ENCODE peak calls at places on chromosome 6, in seven cellular contexts. H is brain microvascular endothelial cell, Z is pancreas, B is PC-3, R is keratinocyte, D is astrocyte of the spinal cord, T is dorsolateral prefrontal cortex. G is an unnamed sample.

GRCh38 chr6:69663215-69663614 is 133.6 kb downstream of the LMBRD1 start:
- DNase-seq in H (no peak), Z (no peak), B (no peak), R (no peak), D (no peak), T (no peak), G (no peak)

GRCh38 chr6:166112580-166112979 is 55.1 kb downstream of the TBXT start:
- DNase-seq in H (peak), Z (no peak), B (peak), R (no peak), D (peak), T (peak), G (no peak)

GRCh38 chr6:70164556-70164955 is 138.3 kb downstream of the COL9A1 start:
- DNase-seq in H (no peak), Z (no peak), B (no peak), R (no peak), D (no peak), T (no peak), G (no peak)

GRCh38 chr6:53805016-53805415 is 10.2 kb downstream of the LRRC1 start:
- DNase-seq in H (no peak), Z (no peak), B (no peak), R (no peak), D (no peak), T (no peak), G (no peak)

GRCh38 chr6:99592900-99593299 is 13.7 kb upstream of the PRDM13 start:
- DNase-seq in H (no peak), Z (no peak), B (no peak), R (no peak), D (no peak), T (no peak), G (no peak)

GRCh38 chr6:111799576-111800467 is 73.4 kb downstream of the FYN start:
- DNase-seq in H (no peak), Z (no peak), B (no peak), R (no peak), D (no peak), T (no peak), G (no peak)

GRCh38 chr6:44531447-44532015 is 144.0 kb downstream of the CDC5L start:
- DNase-seq in H (no peak), Z (no peak), B (no peak), R (no peak), D (no peak), T (no peak), G (no peak)

GRCh38 chr6:119966484-119966883 is 616.9 kb upstream of the MAN1A1 start:
- DNase-seq in H (no peak), Z (no peak), B (peak), R (no peak), D (no peak), T (no peak), G (no peak)

GRCh38 chr6:87908978-87909802 is 138.5 kb upstream of the SPACA1 start:
- DNase-seq in H (peak), Z (no peak), B (no peak), R (no peak), D (peak), T (no peak), G (no peak)

GRCh38 chr6:155472886-155473285 is 17.2 kb upstream of the NOX3 start:
- DNase-seq in H (no peak), Z (no peak), B (no peak), R (no peak), D (peak), T (no peak), G (no peak)

DNA sequence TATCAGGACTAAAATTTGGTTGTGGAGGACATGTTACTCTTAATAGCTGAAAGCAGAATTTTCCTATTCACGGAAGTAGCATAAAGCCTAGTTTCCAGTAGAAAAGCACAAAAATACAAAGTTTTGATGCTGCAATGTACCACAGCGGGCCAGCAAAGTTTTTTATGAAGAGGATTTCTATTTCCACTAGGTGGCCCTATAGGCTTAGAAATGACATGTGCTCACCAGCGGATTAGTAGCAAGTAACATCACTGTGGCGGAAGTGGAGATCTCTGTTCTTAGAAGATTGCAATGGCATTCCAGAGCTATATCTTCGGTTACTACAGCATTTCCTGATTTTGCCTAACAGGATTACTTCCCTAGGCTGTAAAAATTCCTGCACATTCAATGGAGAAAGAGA is 1219.0 kb upstream of the EYS start:
- DNase-seq in H (peak), Z (no peak), B (peak), R (no peak), D (no peak), T (no peak), G (no peak)
- H3K4me3 ChIP-seq in H (no peak), Z (no peak), B (no peak), R (no peak), D (no peak), T (no peak), G (no peak)

GRCh38 chr6:108565893-108566292 is 5.2 kb downstream of the FOXO3 start:
- DNase-seq in H (no peak), Z (no peak), B (peak), R (no peak), D (peak), T (no peak), G (no peak)
- TF ChIP-seq CTCF in H (no peak), Z (no peak), B (no peak), R (no peak), D (peak), T (peak), G (peak)

DNA sequence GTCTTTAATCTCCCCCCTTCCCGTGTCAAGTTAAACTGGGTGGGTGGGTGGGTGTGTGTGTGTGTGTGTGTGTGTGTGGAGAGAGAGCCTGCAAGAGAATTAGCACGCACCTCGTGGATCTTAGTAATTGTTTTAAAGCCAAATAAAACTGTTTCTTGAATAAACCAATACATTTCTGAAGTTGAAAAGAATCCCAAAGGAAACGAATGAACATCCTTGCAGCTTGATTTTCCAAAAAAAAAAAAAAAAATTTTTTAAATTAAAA is 374 bp upstream of the BICRAL start:
- DNase-seq in H (no peak), Z (no peak), B (no peak), R (no peak), D (peak), T (no peak), G (no peak)
- H3K4me3 ChIP-seq in H (peak), Z (peak), B (peak), R (peak), D (peak), T (peak), G (peak)

GRCh38 chr6:115610646-115611045 is 450.0 kb downstream of the FRK start:
- DNase-seq in H (no peak), Z (no peak), B (no peak), R (no peak), D (no peak), T (no peak), G (no peak)
- TF ChIP-seq CTCF in H (no peak), Z (no peak), B (no peak), R (no peak), D (no peak), T (no peak), G (no peak)

GRCh38 chr6:75217203-75217602 is 11.3 kb upstream of the COL12A1 start:
- DNase-seq in H (peak), Z (no peak), B (peak), R (no peak), D (peak), T (no peak), G (no peak)
- H3K4me3 ChIP-seq in H (no peak), Z (no peak), B (no peak), R (no peak), D (no peak), T (no peak), G (no peak)

DNA sequence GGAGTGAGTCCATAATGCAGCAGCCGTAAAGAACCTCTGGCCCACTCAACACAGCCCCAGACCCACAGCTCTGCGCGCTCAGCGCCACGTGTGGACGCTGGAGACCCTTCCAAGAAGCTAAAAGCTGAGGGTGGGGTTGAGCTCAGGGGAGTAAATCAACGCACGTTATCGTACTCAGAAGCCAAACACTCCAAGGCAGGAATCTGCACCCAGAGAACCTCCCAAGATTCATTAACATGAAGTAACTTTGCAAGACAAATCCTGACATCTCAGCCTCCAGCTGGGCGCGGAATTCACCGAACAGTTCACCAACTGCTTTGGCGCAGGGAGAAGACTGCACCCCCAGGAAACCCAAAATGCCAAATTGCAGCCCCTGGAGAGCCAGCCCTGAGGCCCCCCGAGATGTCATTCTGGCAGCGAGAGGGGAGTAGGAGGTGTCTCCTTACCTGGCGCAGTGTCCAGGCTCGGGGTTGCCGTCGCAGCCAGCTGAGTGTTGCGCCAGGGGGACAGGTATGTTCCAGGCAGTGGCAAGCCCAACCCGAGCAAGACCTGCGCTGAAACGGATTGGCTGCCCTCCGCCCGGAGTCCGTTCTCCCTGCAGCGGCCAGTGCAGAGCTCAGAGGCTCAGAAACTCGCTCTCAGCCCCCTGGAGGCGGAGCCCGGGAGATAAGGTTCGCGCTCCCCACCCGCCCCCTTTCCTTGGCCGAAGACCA is at the start of gene COL21A1:
- DNase-seq in H (no peak), Z (peak), B (peak), R (no peak), D (peak), T (peak), G (no peak)
- TF ChIP-seq CTCF in H (peak), Z (no peak), B (peak), R (no peak), D (peak), T (no peak), G (peak)

DNA sequence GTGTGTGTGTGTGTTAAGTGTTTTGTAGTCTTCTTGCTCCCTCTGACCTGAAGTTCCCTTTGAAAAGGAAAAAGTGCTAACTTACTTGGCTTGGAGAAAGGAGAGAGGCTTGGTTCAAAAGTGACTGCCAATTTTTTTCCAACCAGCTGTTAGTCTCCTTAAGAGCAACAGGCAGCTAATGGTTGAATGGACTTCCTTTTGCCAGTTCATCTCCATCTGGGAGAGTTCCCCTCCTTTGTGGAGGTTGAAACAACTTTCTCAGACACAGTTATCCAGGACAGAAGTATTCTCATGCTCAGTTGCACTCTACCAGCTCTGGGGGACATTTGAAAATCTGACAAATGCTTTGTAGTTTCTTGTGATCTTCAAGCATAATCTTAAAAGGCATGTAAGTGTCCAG is 4.5 kb downstream of the RIPOR2 start:
- DNase-seq in H (no peak), Z (no peak), B (no peak), R (no peak), D (peak), T (no peak), G (no peak)
- H3K4me3 ChIP-seq in H (no peak), Z (no peak), B (no peak), R (no peak), D (no peak), T (no peak), G (no peak)

GRCh38 chr6:41150671-41151070 is 3.5 kb downstream of the TREML1 start:
- DNase-seq in H (no peak), Z (no peak), B (no peak), R (no peak), D (no peak), T (no peak), G (no peak)
- TF ChIP-seq CTCF in H (peak), Z (no peak), B (no peak), R (peak), D (no peak), T (no peak), G (no peak)

DNA sequence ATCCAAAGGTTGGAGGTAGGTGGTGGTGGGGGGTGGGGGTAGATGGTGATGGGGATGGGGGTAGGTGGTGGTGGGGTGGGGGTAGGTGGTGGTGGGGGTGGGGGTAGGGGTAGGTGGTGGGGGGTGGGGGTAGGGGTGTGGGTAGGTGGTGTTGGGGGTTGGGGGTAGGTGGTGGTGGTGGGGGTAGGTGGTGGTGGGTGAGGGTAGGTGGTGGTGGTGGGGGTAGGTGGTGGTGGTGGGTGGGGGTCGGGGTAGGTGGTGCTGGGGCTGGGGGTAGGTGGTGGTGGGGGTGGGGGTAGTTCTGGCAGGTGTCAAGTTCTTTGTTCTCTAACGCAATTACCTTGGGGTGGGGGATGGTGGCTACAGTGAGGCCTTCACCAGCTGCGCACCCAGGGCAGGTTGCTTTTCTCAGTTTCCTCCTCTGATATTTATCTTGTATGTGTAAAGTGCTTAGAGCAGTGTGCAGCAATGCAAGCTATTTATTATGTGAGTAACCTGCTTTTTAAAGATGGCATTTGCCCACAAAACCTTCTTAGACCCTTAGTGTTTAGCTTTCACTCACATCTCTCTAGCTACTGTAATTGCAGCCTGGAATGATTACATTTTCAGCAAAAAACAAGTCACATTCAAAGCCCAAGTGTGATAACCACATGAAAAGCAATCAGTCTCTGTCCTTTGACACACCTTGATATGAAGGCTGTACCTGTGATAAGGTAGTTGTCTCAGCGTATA is 8.2 kb upstream of the CCDC167 start:
- DNase-seq in H (no peak), Z (no peak), B (no peak), R (no peak), D (no peak), T (no peak), G (no peak)
- H3K4me3 ChIP-seq in H (no peak), Z (no peak), B (no peak), R (no peak), D (no peak), T (no peak), G (no peak)

G was measured in AG04450.